ENCODE peak calls at places on chromosomes 5 and 9, in eight cellular contexts. One of them, this sample, is unnamed.

GRCh38 chr9:92911496-92912475 is 33.9 kb upstream of the ZNF484 start:
- DNase-seq in heart left ventricle: no peak
- DNase-seq in esophagus squamous epithelium: no peak
- DNase-seq in prostate gland: no peak
- DNase-seq in tibial nerve: peak; percentile 64
- DNase-seq in body of pancreas: peak; percentile 32
- DNase-seq in stomach: no peak
- DNase-seq in K562: no peak
- DNase-seq in this sample: no peak

GRCh38 chr5:8829322-8830029 is 716.4 kb downstream of the SEMA5A start:
- DNase-seq in heart left ventricle: no peak
- DNase-seq in esophagus squamous epithelium: no peak
- DNase-seq in prostate gland: no peak
- DNase-seq in tibial nerve: no peak
- DNase-seq in body of pancreas: no peak
- DNase-seq in stomach: no peak
- DNase-seq in K562: no peak
- DNase-seq in this sample: no peak

GRCh38 chr9:976258-976804 is at the start of gene DMRT3:
- DNase-seq in heart left ventricle: no peak
- DNase-seq in esophagus squamous epithelium: no peak
- DNase-seq in prostate gland: no peak
- DNase-seq in tibial nerve: no peak
- DNase-seq in body of pancreas: no peak
- DNase-seq in stomach: no peak
- DNase-seq in K562: no peak
- DNase-seq in this sample: no peak

GRCh38 chr5:109516385-109516784 is 106.6 kb upstream of the PJA2 start:
- DNase-seq in heart left ventricle: no peak
- DNase-seq in esophagus squamous epithelium: no peak
- DNase-seq in prostate gland: no peak
- DNase-seq in tibial nerve: no peak
- DNase-seq in body of pancreas: no peak
- DNase-seq in stomach: no peak
- DNase-seq in K562: no peak
- DNase-seq in this sample: no peak

GRCh38 chr9:34782372-34782771 is 72.4 kb upstream of the CCL21 start:
- DNase-seq in heart left ventricle: no peak
- DNase-seq in esophagus squamous epithelium: no peak
- DNase-seq in prostate gland: no peak
- DNase-seq in tibial nerve: no peak
- DNase-seq in body of pancreas: no peak
- DNase-seq in stomach: no peak
- DNase-seq in K562: no peak
- DNase-seq in this sample: no peak

GRCh38 chr5:65530904-65531303 is 32.1 kb downstream of the CENPK start:
- DNase-seq in heart left ventricle: no peak
- DNase-seq in esophagus squamous epithelium: no peak
- DNase-seq in prostate gland: no peak
- DNase-seq in tibial nerve: no peak
- DNase-seq in body of pancreas: no peak
- DNase-seq in stomach: no peak
- DNase-seq in K562: no peak
- DNase-seq in this sample: no peak

GRCh38 chr5:421901-422300 is 21.1 kb upstream of the EXOC3 start:
- DNase-seq in heart left ventricle: no peak
- DNase-seq in esophagus squamous epithelium: no peak
- DNase-seq in prostate gland: no peak
- DNase-seq in tibial nerve: no peak
- DNase-seq in body of pancreas: no peak
- DNase-seq in stomach: no peak
- DNase-seq in K562: no peak
- DNase-seq in this sample: no peak

GRCh38 chr9:70589571-70590263 is 175.3 kb upstream of the KLF9 start:
- DNase-seq in heart left ventricle: peak; percentile 49
- DNase-seq in esophagus squamous epithelium: no peak
- DNase-seq in prostate gland: no peak
- DNase-seq in tibial nerve: peak; percentile 68
- DNase-seq in body of pancreas: no peak
- DNase-seq in stomach: no peak
- DNase-seq in K562: no peak
- DNase-seq in this sample: no peak

GRCh38 chr9:81417885-81418284 is 271.5 kb downstream of the TLE1 start:
- DNase-seq in heart left ventricle: no peak
- DNase-seq in esophagus squamous epithelium: no peak
- DNase-seq in prostate gland: no peak
- DNase-seq in tibial nerve: no peak
- DNase-seq in body of pancreas: no peak
- DNase-seq in stomach: no peak
- DNase-seq in K562: no peak
- DNase-seq in this sample: no peak

GRCh38 chr5:51382759-51383493 is at the start of gene ISL1:
- DNase-seq in heart left ventricle: no peak
- DNase-seq in esophagus squamous epithelium: no peak
- DNase-seq in prostate gland: peak; percentile 29
- DNase-seq in tibial nerve: peak; percentile 20
- DNase-seq in body of pancreas: peak; percentile 46
- DNase-seq in stomach: peak; percentile 94
- DNase-seq in K562: peak; percentile 26
- DNase-seq in this sample: peak; percentile 18

GRCh38 chr9:70902705-70903131 is 218.7 kb downstream of the TRPM3 start:
- DNase-seq in heart left ventricle: no peak
- DNase-seq in esophagus squamous epithelium: no peak
- DNase-seq in prostate gland: no peak
- DNase-seq in tibial nerve: peak; percentile 8
- DNase-seq in body of pancreas: no peak
- DNase-seq in stomach: no peak
- DNase-seq in K562: no peak
- DNase-seq in this sample: no peak

GRCh38 chr5:17743580-17744435 is 109.5 kb downstream of the TAF11L14 start:
- DNase-seq in heart left ventricle: no peak
- DNase-seq in esophagus squamous epithelium: no peak
- DNase-seq in prostate gland: no peak
- DNase-seq in tibial nerve: no peak
- DNase-seq in body of pancreas: no peak
- DNase-seq in stomach: no peak
- DNase-seq in K562: no peak
- DNase-seq in this sample: no peak

GRCh38 chr5:139744471-139745120 is 51.0 kb upstream of the PSD2 start:
- DNase-seq in heart left ventricle: no peak
- DNase-seq in esophagus squamous epithelium: no peak
- DNase-seq in prostate gland: no peak
- DNase-seq in tibial nerve: no peak
- DNase-seq in body of pancreas: no peak
- DNase-seq in stomach: no peak
- DNase-seq in K562: no peak
- DNase-seq in this sample: no peak

GRCh38 chr9:136109351-136110081 is 9.2 kb downstream of the TMEM250 start:
- DNase-seq in heart left ventricle: peak; percentile 91
- DNase-seq in esophagus squamous epithelium: peak; percentile 64
- DNase-seq in prostate gland: peak; percentile 86
- DNase-seq in tibial nerve: peak; percentile 79
- DNase-seq in body of pancreas: peak; percentile 92
- DNase-seq in stomach: peak; percentile 96
- DNase-seq in K562: peak; percentile 78
- DNase-seq in this sample: peak; percentile 94
- TF ChIP-seq POLR2A in heart left ventricle: peak; percentile 38
- TF ChIP-seq POLR2A in esophagus squamous epithelium: no peak
- TF ChIP-seq POLR2A in prostate gland: no peak
- TF ChIP-seq POLR2A in tibial nerve: peak; percentile 22
- TF ChIP-seq POLR2A in body of pancreas: peak; percentile 20
- TF ChIP-seq POLR2A in stomach: no peak
- TF ChIP-seq POLR2A in K562: peak; percentile 66
- TF ChIP-seq POLR2A in this sample: peak; percentile 38

GRCh38 chr9:133459476-133460404 is at the start of gene CACFD1:
- DNase-seq in heart left ventricle: peak; percentile 95
- DNase-seq in esophagus squamous epithelium: peak; percentile 93
- DNase-seq in prostate gland: peak; percentile 97
- DNase-seq in tibial nerve: peak; percentile 94
- DNase-seq in body of pancreas: peak; percentile 98
- DNase-seq in stomach: peak; percentile 99
- DNase-seq in K562: peak; percentile 96
- DNase-seq in this sample: peak; percentile 94
- TF ChIP-seq POLR2A in heart left ventricle: peak; percentile 76
- TF ChIP-seq POLR2A in esophagus squamous epithelium: no peak
- TF ChIP-seq POLR2A in prostate gland: peak; percentile 84
- TF ChIP-seq POLR2A in tibial nerve: peak; percentile 77
- TF ChIP-seq POLR2A in body of pancreas: peak; percentile 83
- TF ChIP-seq POLR2A in stomach: peak; percentile 91
- TF ChIP-seq POLR2A in K562: no peak
- TF ChIP-seq POLR2A in this sample: no peak

GRCh38 chr5:77312411-77312810 is 101.9 kb downstream of the PDE8B start:
- DNase-seq in heart left ventricle: no peak
- DNase-seq in esophagus squamous epithelium: no peak
- DNase-seq in prostate gland: no peak
- DNase-seq in tibial nerve: no peak
- DNase-seq in body of pancreas: no peak
- DNase-seq in stomach: no peak
- DNase-seq in K562: no peak
- DNase-seq in this sample: peak; percentile 14
- TF ChIP-seq POLR2A in heart left ventricle: no peak
- TF ChIP-seq POLR2A in esophagus squamous epithelium: no peak
- TF ChIP-seq POLR2A in prostate gland: no peak
- TF ChIP-seq POLR2A in tibial nerve: no peak
- TF ChIP-seq POLR2A in body of pancreas: no peak
- TF ChIP-seq POLR2A in stomach: no peak
- TF ChIP-seq POLR2A in K562: no peak
- TF ChIP-seq POLR2A in this sample: no peak

GRCh38 chr9:98573749-98574278 is 134.9 kb downstream of the GABBR2 start:
- DNase-seq in heart left ventricle: no peak
- DNase-seq in esophagus squamous epithelium: no peak
- DNase-seq in prostate gland: no peak
- DNase-seq in tibial nerve: no peak
- DNase-seq in body of pancreas: no peak
- DNase-seq in stomach: no peak
- DNase-seq in K562: no peak
- DNase-seq in this sample: no peak
- TF ChIP-seq POLR2A in heart left ventricle: no peak
- TF ChIP-seq POLR2A in esophagus squamous epithelium: no peak
- TF ChIP-seq POLR2A in prostate gland: no peak
- TF ChIP-seq POLR2A in tibial nerve: no peak
- TF ChIP-seq POLR2A in body of pancreas: no peak
- TF ChIP-seq POLR2A in stomach: no peak
- TF ChIP-seq POLR2A in K562: no peak
- TF ChIP-seq POLR2A in this sample: no peak

GRCh38 chr9:136438909-136439549 is 616 bp downstream of the INPP5E start:
- DNase-seq in heart left ventricle: no peak
- DNase-seq in esophagus squamous epithelium: no peak
- DNase-seq in prostate gland: no peak
- DNase-seq in tibial nerve: no peak
- DNase-seq in body of pancreas: peak; percentile 31
- DNase-seq in stomach: no peak
- DNase-seq in K562: peak; percentile 78
- DNase-seq in this sample: peak; percentile 63

GRCh38 chr9:136438548-136438908 is 1.1 kb downstream of the INPP5E start:
- DNase-seq in heart left ventricle: no peak
- DNase-seq in esophagus squamous epithelium: no peak
- DNase-seq in prostate gland: no peak
- DNase-seq in tibial nerve: no peak
- DNase-seq in body of pancreas: no peak
- DNase-seq in stomach: no peak
- DNase-seq in K562: no peak
- DNase-seq in this sample: peak; percentile 61

GRCh38 chr9:136437839-136438547 is 1.7 kb downstream of the INPP5E start:
- DNase-seq in heart left ventricle: no peak
- DNase-seq in esophagus squamous epithelium: no peak
- DNase-seq in prostate gland: no peak
- DNase-seq in tibial nerve: no peak
- DNase-seq in body of pancreas: no peak
- DNase-seq in stomach: no peak
- DNase-seq in K562: no peak
- DNase-seq in this sample: no peak

GRCh38 chr9:136441191-136441680 is 1.6 kb upstream of the INPP5E start:
- DNase-seq in heart left ventricle: no peak
- DNase-seq in esophagus squamous epithelium: no peak
- DNase-seq in prostate gland: no peak
- DNase-seq in tibial nerve: no peak
- DNase-seq in body of pancreas: no peak
- DNase-seq in stomach: no peak
- DNase-seq in K562: no peak
- DNase-seq in this sample: no peak

GRCh38 chr9:136439550-136440408 is at the start of gene INPP5E:
- DNase-seq in heart left ventricle: peak; percentile 77
- DNase-seq in esophagus squamous epithelium: no peak
- DNase-seq in prostate gland: peak; percentile 42
- DNase-seq in tibial nerve: peak; percentile 57
- DNase-seq in body of pancreas: peak; percentile 77
- DNase-seq in stomach: peak; percentile 82
- DNase-seq in K562: peak; percentile 95
- DNase-seq in this sample: peak; percentile 92
- TF ChIP-seq POLR2A in heart left ventricle: peak; percentile 17
- TF ChIP-seq POLR2A in esophagus squamous epithelium: no peak
- TF ChIP-seq POLR2A in prostate gland: no peak
- TF ChIP-seq POLR2A in tibial nerve: peak; percentile 37
- TF ChIP-seq POLR2A in body of pancreas: peak; percentile 16
- TF ChIP-seq POLR2A in stomach: no peak
- TF ChIP-seq POLR2A in K562: peak; percentile 70
- TF ChIP-seq POLR2A in this sample: peak; percentile 28